ENCODE peak calls at places on chromosomes 4 and X, in nine cellular contexts. D is astrocyte, P is GM23248, H is thyroid gland, Z is mammary epithelial cell, B is colonic mucosa, J is right atrium auricular region, K is aorta, L is heart right ventricle. N is an unnamed sample.

GRCh38 chr4:36341936-36342335 is 60.5 kb downstream of the DTHD1 start:
- DNase-seq in L (no peak), K (no peak), J (no peak), D (no peak), P (no peak), H (no peak), B (no peak), Z (no peak), N (no peak)

GRCh38 chr4:94544811-94545210 is 93.1 kb downstream of the PDLIM5 start:
- DNase-seq in B (no peak), K (no peak), L (no peak), Z (peak; percentile 29), J (no peak), D (no peak), H (no peak), P (peak; percentile 26), N (no peak)

GRCh38 chr4:77156533-77156911 is 485 bp upstream of the CCNG2 start:
- DNase-seq in B (peak; percentile 98), K (peak; percentile 95), L (peak; percentile 84), P (peak; percentile 99), H (peak; percentile 98), D (peak; percentile 99), J (peak; percentile 99), Z (peak; percentile 100), N (no peak)

GRCh38 chr4:120009731-120010130 is 56.9 kb downstream of the MAD2L1 start:
- DNase-seq in H (no peak), K (no peak), J (no peak), B (no peak), D (peak; percentile 11), P (peak; percentile 94), L (no peak), Z (peak; percentile 69), N (no peak)

GRCh38 chr4:83025563-83025962 is 9.4 kb upstream of the COPS4 start:
- DNase-seq in L (no peak), J (no peak), B (no peak), P (no peak), K (no peak), D (no peak), Z (no peak), H (no peak), N (no peak)

GRCh38 chrX:103877571-103877970 is 45.5 kb upstream of the RAB9B start:
- DNase-seq in J (no peak), L (no peak), D (no peak), K (no peak), P (peak; percentile 50), H (no peak), B (no peak), Z (peak; percentile 23), N (no peak)

GRCh38 chr4:33715996-33716395 is 2528.3 kb downstream of the ARAP2 start:
- DNase-seq in P (peak; percentile 90), B (no peak), L (no peak), Z (peak; percentile 76), K (no peak), H (no peak), J (no peak), D (peak; percentile 90), N (no peak)

GRCh38 chr4:7096264-7096663 is 28.4 kb upstream of the GRPEL1 start:
- DNase-seq in L (no peak), P (no peak), B (no peak), J (no peak), K (no peak), Z (no peak), H (no peak), D (no peak), N (no peak)

GRCh38 chr4:85807247-85807915 is 332.4 kb downstream of the ARHGAP24 start:
- DNase-seq in B (no peak), Z (peak; percentile 15), L (peak; percentile 41), J (peak; percentile 76), K (peak; percentile 79), D (peak; percentile 80), P (peak; percentile 80), H (no peak), N (no peak)

GRCh38 chr4:123397276-123398150 is 918 bp downstream of the SPRY1 start:
- DNase-seq in H (peak; percentile 67), K (peak; percentile 72), J (no peak), P (peak; percentile 62), D (peak; percentile 31), Z (peak; percentile 65), B (peak; percentile 75), L (peak; percentile 55), N (peak; percentile 52)

GRCh38 chr4:4854649-4855292 is 4.7 kb upstream of the MSX1 start:
- DNase-seq in B (no peak), K (peak; percentile 21), J (no peak), H (no peak), L (no peak), P (no peak), D (no peak), Z (no peak), N (no peak)

GRCh38 chrX:143429831-143430230 is 87.4 kb downstream of the SPANXN3 start:
- DNase-seq in J (no peak), K (no peak), D (no peak), Z (no peak), P (no peak), B (no peak), L (no peak), H (no peak), N (no peak)

GRCh38 chr4:184416913-184417734 is 57.2 kb downstream of the IRF2 start:
- DNase-seq in Z (peak; percentile 28), H (no peak), P (peak; percentile 49), D (no peak), L (no peak), K (no peak), J (no peak), B (no peak), N (peak; percentile 46)

GRCh38 chr4:2497931-2498330 is 29.0 kb downstream of the RNF4 start:
- DNase-seq in J (no peak), P (no peak), K (no peak), D (no peak), B (no peak), H (peak; percentile 60), Z (no peak), L (no peak), N (no peak)
- H3K27ac ChIP-seq in J (no peak overlapping the region), P (no peak overlapping the region), K (no peak overlapping the region), D (no peak overlapping the region), B (no peak overlapping the region), H (peak overlapping the region; percentile 80), Z (no peak overlapping the region), L (no peak overlapping the region), N (no peak overlapping the region)

DNA sequence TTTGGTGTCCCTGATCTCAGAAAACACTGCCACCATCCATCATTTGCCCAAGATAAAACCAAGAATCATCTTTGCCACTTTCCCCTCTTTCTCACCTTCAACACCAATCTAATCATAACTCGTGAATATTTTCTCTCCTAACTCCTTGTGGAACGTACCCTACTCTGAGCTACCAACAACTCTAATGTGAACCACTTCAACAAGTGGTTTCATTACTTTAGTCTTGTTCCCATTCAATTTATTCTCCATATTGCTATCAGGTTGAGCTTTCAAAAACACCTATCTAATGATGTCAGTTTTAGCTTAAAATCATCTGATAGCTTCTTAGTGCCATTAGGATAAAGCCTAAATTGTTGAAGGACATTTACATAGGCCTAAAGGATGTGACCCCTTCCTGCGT is 39.8 kb upstream of the CXorf38 start:
- DNase-seq in D (no peak), Z (no peak), P (no peak), H (no peak), J (no peak), B (no peak), K (no peak), L (no peak), N (no peak)
- H3K27ac ChIP-seq in D (no peak overlapping the region), Z (no peak overlapping the region), P (no peak overlapping the region), H (no peak overlapping the region), J (no peak overlapping the region), B (no peak overlapping the region), K (no peak overlapping the region), L (no peak overlapping the region), N (no peak overlapping the region)

DNA sequence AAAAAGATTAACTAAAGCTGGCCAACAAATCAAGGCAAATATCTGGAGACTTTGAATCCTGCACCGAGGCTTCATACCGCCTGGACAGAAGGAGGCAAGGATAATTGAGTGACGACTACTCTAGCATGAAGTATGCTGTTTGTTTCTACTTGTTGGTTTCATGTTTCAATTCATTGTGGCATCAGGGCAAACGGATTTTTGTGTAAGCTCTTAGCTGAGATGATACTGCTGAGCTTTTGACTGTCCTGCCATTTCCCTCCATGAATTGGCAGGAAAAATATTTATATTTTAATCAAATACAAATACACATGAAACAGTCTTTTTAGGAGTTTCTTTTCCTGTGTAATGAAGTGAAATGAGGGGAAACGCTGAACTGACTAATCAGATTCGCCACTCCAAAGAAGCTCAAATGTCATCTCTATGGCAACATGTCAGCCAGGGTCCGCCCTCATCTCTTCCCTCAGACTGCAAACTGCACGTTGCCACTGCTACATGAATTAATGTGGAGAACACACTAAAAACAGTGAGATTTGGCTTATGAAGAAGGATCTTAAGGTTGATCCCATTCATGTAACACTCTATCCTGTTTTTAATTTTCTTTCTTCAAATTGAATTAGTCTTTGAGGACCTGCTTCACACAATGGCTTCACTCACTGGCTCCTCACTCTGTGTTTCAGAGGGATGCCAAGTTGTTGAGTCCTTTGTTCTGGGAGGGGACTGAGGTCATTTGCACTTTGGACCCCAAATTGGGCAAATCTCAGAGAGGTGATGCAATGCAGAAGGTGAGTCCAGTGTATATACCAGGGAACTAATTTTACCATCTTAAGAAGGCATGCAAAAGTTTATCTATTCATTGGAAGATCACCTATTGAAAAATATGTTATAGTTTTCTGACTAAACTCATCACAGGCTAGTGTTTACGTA is 149.6 kb upstream of the MID1 start:
- DNase-seq in J (no peak), Z (no peak), D (peak; percentile 38), H (peak; percentile 20), L (no peak), P (peak; percentile 57), B (no peak), K (no peak), N (no peak)
- H3K27ac ChIP-seq in J (no peak overlapping the region), Z (no peak overlapping the region), D (peak overlapping the region; percentile 41), H (no peak overlapping the region), L (no peak overlapping the region), P (peak overlapping the region; percentile 72), B (no peak overlapping the region), K (no peak overlapping the region), N (no peak overlapping the region)

DNA sequence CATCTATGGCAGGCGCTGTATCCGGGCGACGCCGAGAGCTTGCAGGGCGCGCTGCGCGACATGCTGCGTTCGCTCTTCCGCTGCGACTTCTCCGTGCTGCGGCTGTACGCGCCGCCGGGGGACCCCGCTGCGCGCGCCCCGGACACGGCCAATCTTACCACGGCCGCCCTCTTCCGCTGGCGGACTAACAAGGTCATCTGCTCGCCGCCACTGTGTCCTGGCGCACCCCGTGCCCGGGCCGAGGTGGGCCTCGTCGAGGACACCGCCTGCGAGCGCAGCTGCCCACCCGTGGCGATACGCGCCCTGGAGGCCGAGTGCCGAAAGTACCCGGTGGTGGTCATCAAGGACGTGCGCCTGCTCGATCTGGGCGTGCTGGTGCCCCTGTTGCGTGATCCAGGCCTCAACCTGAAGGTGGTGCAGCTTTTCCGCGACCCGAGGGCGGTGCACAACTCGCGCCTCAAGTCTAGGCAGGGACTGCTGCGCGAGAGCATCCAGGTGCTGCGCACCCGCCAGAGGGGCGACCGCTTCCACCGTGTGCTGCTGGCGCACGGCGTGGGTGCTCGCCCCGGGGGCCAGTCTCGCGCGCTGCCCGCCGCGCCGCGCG is 874 bp downstream of the CHST7 start:
- DNase-seq in J (no peak), P (peak; percentile 44), L (peak; percentile 21), D (no peak), K (no peak), Z (peak; percentile 34), H (peak; percentile 8), B (no peak), N (no peak)
- H3K27ac ChIP-seq in J (peak overlapping the region; percentile 81), P (no peak overlapping the region), L (peak overlapping the region; percentile 77), D (no peak overlapping the region), K (no peak overlapping the region), Z (no peak overlapping the region), H (no peak overlapping the region), B (peak overlapping the region; percentile 39), N (no peak overlapping the region)

GRCh38 chr4:155704841-155705404 is 38.3 kb downstream of the GUCY1A1 start:
- DNase-seq in P (no peak), H (no peak), D (no peak), L (no peak), K (no peak), B (no peak), J (no peak), Z (no peak), N (no peak)
- H3K27ac ChIP-seq in P (no peak overlapping the region), H (no peak overlapping the region), D (no peak overlapping the region), L (peak overlapping the region; percentile 8), K (no peak overlapping the region), B (no peak overlapping the region), J (no peak overlapping the region), Z (no peak overlapping the region), N (no peak overlapping the region)